ENCODE peak calls at places on chromosomes 13 and 19, in nine cellular contexts. Q is fibroblast of lung; X is CD8-positive, alpha-beta memory T cell; C is thyroid gland; H is tibial nerve; S is ascending aorta; A is cardiac muscle cell; W is psoas muscle; O is heart right ventricle. F is an unnamed sample. For H3K4me1, the result is how much of the 10 kb centered on the place peaks cover.

GRCh38 chr19:1289395-1290244 is 3.9 kb downstream of the EFNA2 start:
- DNase-seq in Q (no peak), X (no peak), C (no peak), H (no peak), S (no peak), A (no peak), W (no peak), O (no peak), F (no peak)

GRCh38 chr19:54517483-54517882 is 14.9 kb downstream of the LAIR2 start:
- DNase-seq in Q (peak), X (peak), C (peak), H (no peak), S (no peak), A (peak), W (peak), O (peak), F (peak)

GRCh38 chr13:50584856-50585580 is 258.5 kb downstream of the DLEU7 start:
- DNase-seq in Q (no peak), X (no peak), C (no peak), H (no peak), S (no peak), A (no peak), W (no peak), O (no peak), F (no peak)

GRCh38 chr19:5705552-5705951 is 14.4 kb downstream of the LONP1 start:
- DNase-seq in Q (no peak), X (no peak), C (no peak), H (no peak), S (no peak), A (no peak), W (no peak), O (no peak), F (no peak)

GRCh38 chr19:3573162-3573857 is 566 bp downstream of the HMG20B start:
- DNase-seq in Q (no peak), X (no peak), C (peak), H (no peak), S (no peak), A (peak), W (peak), O (no peak), F (peak)

GRCh38 chr19:38184815-38185214 is 39.2 kb downstream of the DPF1 start:
- DNase-seq in Q (no peak), X (no peak), C (no peak), H (no peak), S (no peak), A (no peak), W (no peak), O (no peak), F (no peak)

GRCh38 chr13:110363009-110363408 is 55.9 kb downstream of the COL4A2 start:
- DNase-seq in Q (no peak), X (no peak), C (peak), H (no peak), S (no peak), A (no peak), W (no peak), O (no peak), F (no peak)

GRCh38 chr13:106568225-106569003 is 477 bp upstream of the ARGLU1 start:
- DNase-seq in Q (no peak), X (no peak), C (no peak), H (no peak), S (no peak), A (no peak), W (no peak), O (no peak), F (no peak)

GRCh38 chr13:32650705-32651311 is 64.6 kb downstream of the PDS5B start:
- DNase-seq in Q (peak), X (peak), C (peak), H (peak), S (no peak), A (peak), W (no peak), O (peak), F (peak)

GRCh38 chr19:40650749-40651305 is 39.6 kb downstream of the NUMBL start:
- DNase-seq in Q (peak), X (no peak), C (no peak), H (no peak), S (no peak), A (no peak), W (peak), O (peak), F (no peak)

GRCh38 chr19:39097721-39098120 is 13.6 kb downstream of the ACP7 start:
- DNase-seq in Q (no peak), X (no peak), C (no peak), H (no peak), S (no peak), A (no peak), W (no peak), O (no peak), F (no peak)

GRCh38 chr19:33941133-33941532 is 144.5 kb downstream of the KCTD15 start:
- DNase-seq in Q (no peak), X (no peak), C (no peak), H (no peak), S (no peak), A (no peak), W (no peak), O (no peak), F (no peak)

GRCh38 chr13:23430664-23431063 is 2.8 kb downstream of the SACS start:
- DNase-seq in Q (no peak), X (no peak), C (no peak), H (no peak), S (no peak), A (no peak), W (no peak), O (no peak), F (no peak)

GRCh38 chr19:23283925-23284324 is 33.7 kb upstream of the ZNF724 start:
- DNase-seq in Q (peak), X (peak), C (peak), H (no peak), S (no peak), A (peak), W (peak), O (peak), F (peak)

GRCh38 chr13:76879211-76879875 is 6.9 kb downstream of the KCTD12 start:
- DNase-seq in Q (peak), X (peak), C (peak), H (no peak), S (peak), A (no peak), W (peak), O (peak), F (peak)

GRCh38 chr19:48415395-48415794 is 21.9 kb downstream of the GRIN2D start:
- DNase-seq in Q (peak), X (peak), C (peak), H (peak), S (peak), A (peak), W (peak), O (peak), F (peak)

GRCh38 chr19:3396881-3397265 is 30.5 kb downstream of the NFIC start:
- DNase-seq in Q (no peak), X (no peak), C (no peak), H (no peak), S (no peak), A (no peak), W (no peak), O (no peak), F (no peak)

GRCh38 chr19:58545286-58546068 is 1.6 kb downstream of the TRIM28 start:
- DNase-seq in Q (no peak), X (no peak), C (no peak), H (no peak), S (no peak), A (no peak), W (no peak), O (no peak), F (no peak)

GRCh38 chr13:94079876-94080275 is 399.6 kb downstream of the DCT start:
- DNase-seq in Q (peak), X (no peak), C (no peak), H (no peak), S (no peak), A (no peak), W (no peak), O (no peak), F (no peak)

GRCh38 chr19:11279505-11280236 is 16.3 kb upstream of the TSPAN16 start:
- DNase-seq in Q (no peak), X (peak), C (no peak), H (no peak), S (no peak), A (no peak), W (no peak), O (no peak), F (no peak)

DNA sequence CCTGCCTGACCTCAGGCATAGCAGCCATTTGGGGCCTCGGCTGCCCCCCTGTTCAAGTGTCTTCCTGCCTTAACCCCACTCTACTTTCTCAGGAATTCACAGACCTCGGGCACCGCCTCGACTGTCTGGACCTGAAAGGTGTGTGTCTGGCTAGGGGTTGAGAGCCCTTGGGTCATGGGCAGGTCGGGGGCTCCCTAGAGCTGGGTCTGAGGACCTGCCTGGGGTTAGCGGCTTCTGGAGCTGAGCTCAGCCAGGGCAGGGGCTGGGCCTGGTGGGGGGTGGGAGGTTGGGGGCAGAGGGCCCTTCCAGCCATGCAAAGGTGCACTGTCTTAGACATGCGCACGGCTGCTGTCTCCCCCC is 20.7 kb downstream of the NKPD1 start:
- DNase-seq in Q (no peak), X (no peak), C (no peak), H (no peak), S (no peak), A (no peak), W (no peak), O (no peak), F (no peak)
- H3K4me1 ChIP-seq in Q (under half), X (under half), C (under half), H (under half), S (under half), A (under half), W (under half), O (under half), F (under half)

GRCh38 chr13:113861433-113862030 is 2.3 kb downstream of the GAS6 start:
- DNase-seq in Q (no peak), X (no peak), C (no peak), H (no peak), S (no peak), A (no peak), W (no peak), O (no peak), F (no peak)

GRCh38 chr13:113860579-113861432 is 3.1 kb downstream of the GAS6 start:
- DNase-seq in Q (no peak), X (no peak), C (peak), H (no peak), S (no peak), A (peak), W (no peak), O (peak), F (peak)

GRCh38 chr13:113862191-113862765 is 1.6 kb downstream of the GAS6 start:
- DNase-seq in Q (peak), X (no peak), C (no peak), H (no peak), S (no peak), A (no peak), W (no peak), O (peak), F (no peak)

GRCh38 chr13:113859311-113860050 is 4.4 kb downstream of the GAS6 start:
- DNase-seq in Q (no peak), X (no peak), C (no peak), H (no peak), S (no peak), A (no peak), W (no peak), O (peak), F (no peak)

DNA sequence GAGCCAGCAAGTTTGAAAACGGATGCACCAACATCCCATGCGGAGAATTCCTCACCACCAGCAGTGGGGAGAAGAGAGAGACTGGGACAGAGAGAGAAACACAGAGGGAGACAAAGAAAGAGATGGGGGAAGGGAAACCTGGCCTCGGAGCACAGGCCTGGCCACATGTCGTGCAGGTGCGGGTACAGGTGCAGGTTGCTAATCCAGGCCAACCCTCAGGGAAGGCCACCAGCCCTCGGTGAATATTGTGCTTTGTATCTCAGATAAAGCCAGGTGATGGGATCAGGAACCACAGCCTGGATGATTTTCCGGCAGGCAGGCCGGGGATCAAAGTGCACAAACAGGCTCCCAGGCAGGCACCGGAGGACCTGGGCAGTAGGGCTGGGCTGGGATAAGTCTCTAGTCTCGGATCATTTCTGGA is 3.8 kb downstream of the GAS6 start:
- DNase-seq in Q (no peak), X (no peak), C (no peak), H (no peak), S (no peak), A (no peak), W (no peak), O (peak), F (peak)
- H3K4me1 ChIP-seq in Q (under half), X (under half), C (under half), H (under half), S (under half), A (under half), W (half or more), O (half or more), F (half or more)

GRCh38 chr19:8459095-8459494 is 14.3 kb downstream of the HNRNPM start:
- DNase-seq in Q (no peak), X (no peak), C (no peak), H (no peak), S (no peak), A (no peak), W (no peak), O (no peak), F (no peak)
- H3K4me1 ChIP-seq in Q (under half), X (under half), C (half or more), H (under half), S (under half), A (under half), W (half or more), O (half or more), F (half or more)

DNA sequence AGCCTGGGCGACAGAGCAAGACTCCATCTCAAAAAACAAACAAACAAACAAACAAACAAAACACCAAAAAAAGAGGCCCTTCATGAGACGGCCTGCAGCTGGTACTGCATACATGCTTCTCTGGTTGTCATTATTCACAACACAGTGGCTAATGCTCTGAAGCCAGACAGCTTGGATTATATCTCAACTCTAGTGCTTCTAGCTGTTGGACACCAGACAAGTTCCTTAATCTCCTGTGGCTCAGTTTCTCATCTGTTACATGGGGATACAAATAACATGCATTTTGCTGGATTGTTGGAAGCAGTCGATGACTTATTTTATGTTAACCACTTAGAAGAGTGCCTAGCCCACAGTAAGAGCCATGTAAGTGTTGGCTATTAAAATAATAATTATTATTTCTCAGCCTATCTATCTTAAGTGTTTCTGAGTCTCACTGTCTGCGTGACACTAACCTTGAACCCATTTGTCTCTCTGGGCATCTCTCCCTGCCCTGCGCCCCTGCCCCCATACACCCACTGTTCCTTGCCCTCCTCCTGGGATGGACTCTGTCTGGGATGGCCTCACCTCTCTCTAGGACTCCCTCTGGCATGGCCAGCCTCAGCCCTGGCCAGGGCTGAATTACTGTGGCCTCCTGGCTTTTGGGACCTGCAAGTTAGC is 3.1 kb upstream of the JUNB start:
- DNase-seq in Q (no peak), X (no peak), C (no peak), H (no peak), S (no peak), A (no peak), W (no peak), O (no peak), F (no peak)
- H3K4me1 ChIP-seq in Q (under half), X (under half), C (half or more), H (under half), S (under half), A (under half), W (under half), O (half or more), F (half or more)

DNA sequence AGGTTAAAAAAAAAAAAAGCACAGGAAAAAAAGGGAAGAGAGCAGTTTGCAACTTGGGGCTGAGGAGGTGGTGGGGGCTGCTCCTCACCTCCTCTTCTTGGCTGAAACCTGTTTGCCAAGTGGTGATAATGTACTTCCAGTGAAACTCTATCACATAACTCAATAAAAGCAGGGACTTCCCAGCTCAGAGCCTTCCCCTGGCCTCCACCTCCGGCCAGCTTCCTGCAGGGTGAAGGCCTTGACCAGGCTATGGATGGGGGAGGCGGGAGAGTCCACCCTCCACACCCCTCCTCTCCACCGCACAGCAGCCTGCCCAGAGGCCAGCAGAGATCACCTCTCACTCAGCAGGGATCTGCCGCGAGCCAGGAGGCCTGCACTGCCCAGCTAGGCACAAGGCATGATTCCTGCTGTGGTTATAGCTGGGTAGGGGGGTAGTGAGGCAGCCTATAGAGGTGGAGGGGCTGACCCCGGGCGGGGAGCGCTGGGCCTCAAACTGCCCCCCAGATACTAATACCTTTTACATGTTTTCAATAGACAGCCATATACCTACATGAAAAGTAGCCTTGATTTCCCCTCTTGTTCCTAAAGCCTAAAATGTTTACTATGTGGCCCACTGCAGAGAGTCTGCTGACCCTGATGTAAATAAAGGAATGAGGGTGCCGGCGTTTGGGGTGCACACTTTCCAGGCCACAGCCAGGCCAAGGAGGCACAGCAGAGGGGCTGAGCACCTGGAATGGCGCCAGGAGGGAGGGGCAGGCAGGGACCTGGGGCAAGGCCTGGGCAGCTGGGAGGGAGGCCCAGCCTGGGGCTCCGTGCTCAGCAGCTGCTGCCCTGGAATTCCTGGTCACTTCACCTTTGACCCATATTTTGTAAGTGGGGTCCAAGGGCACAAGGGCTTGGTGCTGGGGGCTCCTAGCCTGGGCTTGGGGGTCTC is 10.3 kb downstream of the ZNF787 start:
- DNase-seq in Q (peak), X (no peak), C (peak), H (no peak), S (no peak), A (peak), W (peak), O (peak), F (peak)
- H3K4me1 ChIP-seq in Q (under half), X (under half), C (half or more), H (under half), S (under half), A (half or more), W (half or more), O (half or more), F (half or more)